ENCODE peak calls at places on chromosomes 6 and 20, in five cellular contexts. Q is AG10803, F is ureter, M is T-helper 22 cell, J is NCI-H1092. X is an unnamed sample.

GRCh38 chr6:164085086-164085485 is 670.6 kb downstream of the QKI start:
- DNase-seq in Q (no peak), F (no peak), M (no peak), J (no peak), X (no peak)

GRCh38 chr6:116468293-116468692 is 7.1 kb downstream of the CALHM6 start:
- DNase-seq in Q (no peak), F (no peak), M (no peak), J (no peak), X (no peak)

GRCh38 chr6:107330190-107330589 is 129.2 kb downstream of the PDSS2 start:
- DNase-seq in Q (no peak), F (peak; percentile 43), M (no peak), J (no peak), X (no peak)

GRCh38 chr6:169453221-169453620 is 199.6 kb upstream of the THBS2 start:
- DNase-seq in Q (peak; percentile 48), F (no peak), M (no peak), J (no peak), X (no peak)

GRCh38 chr20:50368813-50369224 is 141.4 kb upstream of the PTPN1 start:
- DNase-seq in Q (no peak), F (no peak), M (no peak), J (no peak), X (no peak)

GRCh38 chr6:310671-311070 is 18.4 kb downstream of the DUSP22 start:
- DNase-seq in Q (no peak), F (no peak), M (no peak), J (no peak), X (no peak)

GRCh38 chr6:53375851-53376250 is 27.1 kb upstream of the ELOVL5 start:
- DNase-seq in Q (peak; percentile 26), F (no peak), M (no peak), J (no peak), X (no peak)

GRCh38 chr6:43766426-43766825 is 3.6 kb upstream of the VEGFA start:
- DNase-seq in Q (no peak), F (no peak), M (no peak), J (no peak), X (no peak)

GRCh38 chr6:130575971-130576370 is 210.2 kb downstream of the TMEM200A start:
- DNase-seq in Q (no peak), F (no peak), M (peak; percentile 14), J (no peak), X (peak; percentile 9)

GRCh38 chr20:33649201-33649631 is 12.9 kb upstream of the C20orf144 start:
- DNase-seq in Q (peak; percentile 64), F (no peak), M (no peak), J (no peak), X (no peak)

GRCh38 chr20:33796263-33796906 is 14.8 kb upstream of the CHMP4B start:
- DNase-seq in Q (no peak), F (peak; percentile 80), M (no peak), J (no peak), X (no peak)

GRCh38 chr20:34220581-34220980 is 20.6 kb upstream of the ASIP start:
- DNase-seq in Q (peak; percentile 61), F (no peak), M (no peak), J (no peak), X (no peak)

GRCh38 chr6:114586298-114586697 is 243.5 kb upstream of the HS3ST5 start:
- DNase-seq in Q (no peak), F (no peak), M (no peak), J (no peak), X (no peak)

GRCh38 chr6:30463242-30463641 is 26.1 kb upstream of the HLA-E start:
- DNase-seq in Q (no peak), F (no peak), M (no peak), J (no peak), X (no peak)

GRCh38 chr6:135030056-135030473 is 24.6 kb downstream of the HBS1L start:
- DNase-seq in Q (no peak), F (no peak), M (no peak), J (no peak), X (no peak)

GRCh38 chr6:7542878-7543394 is 1.5 kb downstream of the DSP start:
- DNase-seq in Q (peak; percentile 78), F (peak; percentile 65), M (no peak), J (no peak), X (no peak)

GRCh38 chr6:6631526-6632276 is 43.2 kb downstream of the LY86 start:
- DNase-seq in Q (peak; percentile 41), F (no peak), M (no peak), J (peak; percentile 25), X (no peak)

GRCh38 chr6:82614518-82614917 is 250.9 kb downstream of the TPBG start:
- DNase-seq in Q (no peak), F (no peak), M (no peak), J (no peak), X (no peak)

GRCh38 chr20:25053207-25054132 is 4.5 kb downstream of the ACSS1 start:
- DNase-seq in Q (peak; percentile 82), F (no peak), M (no peak), J (no peak), X (no peak)

GRCh38 chr20:32509639-32510066 is 75.5 kb downstream of the NOL4L start:
- DNase-seq in Q (no peak), F (no peak), M (peak; percentile 60), J (no peak), X (peak; percentile 61)

GRCh38 chr6:19715166-19715558 is 122.0 kb upstream of the ID4 start:
- DNase-seq in Q (no peak), F (no peak), M (no peak), J (peak; percentile 52), X (no peak)

GRCh38 chr6:31729979-31730630 is 1.0 kb upstream of the DDAH2 start:
- DNase-seq in Q (peak; percentile 89), F (peak; percentile 87), M (peak; percentile 52), J (no peak), X (peak; percentile 57)